ENCODE peak calls at places on chromosomes 16 and 17, in eight cellular contexts. L is skeletal muscle cell, D is upper lobe of right lung, T is Kasumi-1, M is glutamatergic neuron, B is NCI-H748 treated with DMSO at 0.1 percent for 48 hours, G is HAP-1, F is GM18507. K is an unnamed sample.

GRCh38 chr17:28500712-28501379 is 5.3 kb upstream of the FOXN1 start:
- DNase-seq in L (no peak), D (no peak), T (no peak), M (no peak), B (no peak), G (no peak), F (peak), K (peak)

GRCh38 chr17:56038136-56038535 is 115.1 kb upstream of the ANKFN1 start:
- DNase-seq in L (no peak), D (no peak), T (no peak), M (no peak), B (no peak), G (no peak), F (no peak), K (no peak)

GRCh38 chr17:46942441-46943217 is 19.7 kb downstream of the GOSR2 start:
- DNase-seq in L (no peak), D (peak), T (peak), M (peak), B (peak), G (peak), F (peak), K (no peak)

GRCh38 chr16:85528528-85529387 is 84.4 kb upstream of the GSE1 start:
- DNase-seq in L (no peak), D (no peak), T (no peak), M (no peak), B (no peak), G (peak), F (peak), K (no peak)

GRCh38 chr17:67427410-67427809 is 50.3 kb downstream of the PITPNC1 start:
- DNase-seq in L (no peak), D (no peak), T (no peak), M (no peak), B (no peak), G (no peak), F (no peak), K (no peak)

GRCh38 chr17:64281962-64282752 is 19.1 kb upstream of the TEX2 start:
- DNase-seq in L (no peak), D (no peak), T (peak), M (peak), B (peak), G (peak), F (peak), K (peak)

GRCh38 chr17:66784621-66785364 is 50.1 kb upstream of the CACNG5 start:
- DNase-seq in L (no peak), D (no peak), T (no peak), M (no peak), B (no peak), G (no peak), F (no peak), K (no peak)

GRCh38 chr17:691423-691822 is 23.2 kb downstream of the VPS53 start:
- DNase-seq in L (no peak), D (no peak), T (no peak), M (no peak), B (no peak), G (no peak), F (no peak), K (no peak)

GRCh38 chr16:57735755-57736418 is at the start of gene KATNB1:
- DNase-seq in L (no peak), D (no peak), T (no peak), M (no peak), B (no peak), G (peak), F (no peak), K (no peak)

GRCh38 chr17:557371-557770 is 157.3 kb downstream of the VPS53 start:
- DNase-seq in L (no peak), D (no peak), T (no peak), M (no peak), B (no peak), G (no peak), F (no peak), K (no peak)

K was measured in GM12864.